ENCODE peak calls at places on chromosomes 5 and 9, in seven cellular contexts. D, A, G, R, C, J and N are unnamed samples.

GRCh38 chr5:142387022-142387682 is 62.3 kb upstream of the SPRY4 start:
- DNase-seq in C (no peak), R (no peak), J (no peak), G (no peak), A (no peak), D (no peak), N (no peak)

GRCh38 chr5:178359738-178360137 is 127.1 kb upstream of the PHYKPL start:
- DNase-seq in G (no peak), D (no peak), R (no peak), C (no peak), J (no peak), A (no peak), N (no peak)

GRCh38 chr9:86500667-86501435 is 146.6 kb upstream of the TUT7 start:
- DNase-seq in R (no peak), J (peak), A (no peak), C (no peak), G (no peak), D (peak), N (peak)

GRCh38 chr5:158423623-158424200 is 564.8 kb upstream of the CLINT1 start:
- DNase-seq in D (peak), J (no peak), R (no peak), A (no peak), C (no peak), G (no peak), N (no peak)

GRCh38 chr9:76472925-76473324 is 13.9 kb downstream of the GCNT1 start:
- DNase-seq in G (no peak), D (no peak), A (no peak), J (no peak), R (peak), C (no peak), N (no peak)

GRCh38 chr5:80686757-80687156 is 32.0 kb upstream of the DHFR start:
- DNase-seq in J (no peak), C (no peak), D (peak), G (no peak), R (peak), A (no peak), N (peak)

GRCh38 chr9:137705906-137706305 is 87.1 kb downstream of the EHMT1 start:
- DNase-seq in R (no peak), C (no peak), J (no peak), A (no peak), G (no peak), D (no peak), N (no peak)

GRCh38 chr9:90175865-90176264 is 466.8 kb downstream of the DIRAS2 start:
- DNase-seq in R (no peak), D (no peak), J (no peak), A (no peak), G (no peak), C (no peak), N (no peak)

GRCh38 chr9:13109781-13110180 is 169.7 kb downstream of the MPDZ start:
- DNase-seq in C (no peak), G (no peak), R (no peak), A (no peak), J (peak), D (no peak), N (no peak)

GRCh38 chr5:36168737-36169136 is 16.8 kb downstream of the SKP2 start:
- DNase-seq in A (no peak), D (no peak), J (peak), C (no peak), G (no peak), R (no peak), N (no peak)

GRCh38 chr5:173281910-173282309 is 46.3 kb downstream of the STC2 start:
- DNase-seq in R (peak), D (peak), C (peak), J (no peak), A (peak), G (no peak), N (peak)

GRCh38 chr5:149400304-149400703 is 21.2 kb upstream of the IL17B start:
- DNase-seq in J (no peak), A (no peak), C (no peak), G (no peak), R (peak), D (no peak), N (peak)

GRCh38 chr5:167900521-167900920 is 390.9 kb upstream of the WWC1 start:
- DNase-seq in R (no peak), J (no peak), C (no peak), A (no peak), G (no peak), D (no peak), N (no peak)

GRCh38 chr9:131402738-131403492 is 9.0 kb downstream of the PRRC2B start:
- DNase-seq in C (no peak), D (peak), A (no peak), G (no peak), R (no peak), J (peak), N (peak)

GRCh38 chr9:122033775-122034373 is 59.2 kb downstream of the TTLL11 start:
- DNase-seq in R (no peak), G (no peak), A (no peak), D (no peak), C (no peak), J (no peak), N (peak)

GRCh38 chr5:174271316-174271715 is 225.8 kb downstream of the NSG2 start:
- DNase-seq in C (no peak), R (no peak), D (no peak), A (no peak), J (no peak), G (no peak), N (no peak)

GRCh38 chr9:137293482-137294090 is 8.5 kb downstream of the NRARP start:
- DNase-seq in J (no peak), A (no peak), D (no peak), G (no peak), R (no peak), C (no peak), N (no peak)

GRCh38 chr5:69238760-69239251 is 4.1 kb downstream of the CDK7 start:
- DNase-seq in D (peak), C (no peak), A (no peak), R (no peak), G (no peak), J (peak), N (peak)

GRCh38 chr9:16743375-16743774 is 127.1 kb downstream of the BNC2 start:
- DNase-seq in J (no peak), G (no peak), A (no peak), R (no peak), C (no peak), D (no peak), N (no peak)

GRCh38 chr9:126692041-126692758 is 78.5 kb downstream of the LMX1B start:
- DNase-seq in G (no peak), J (no peak), R (no peak), A (no peak), D (no peak), C (peak), N (no peak)

GRCh38 chr5:27276119-27276518 is 237.7 kb upstream of the CDH9 start:
- DNase-seq in C (no peak), J (no peak), R (peak), A (no peak), G (no peak), D (no peak), N (no peak)

GRCh38 chr5:172574845-172575170 is 66.3 kb upstream of the NEURL1B start:
- DNase-seq in C (no peak), J (no peak), G (no peak), R (no peak), A (no peak), D (no peak), N (no peak)

GRCh38 chr5:169202969-169203368 is 98.0 kb downstream of the SLIT3 start:
- DNase-seq in J (no peak), G (no peak), D (no peak), A (no peak), C (no peak), R (no peak), N (no peak)

GRCh38 chr9:112831281-112831851 is 59.3 kb downstream of the SLC46A2 start:
- DNase-seq in A (no peak), D (no peak), R (no peak), G (no peak), C (no peak), J (no peak), N (no peak)

GRCh38 chr9:127637322-127637847 is 25.3 kb downstream of the STXBP1 start:
- DNase-seq in J (no peak), R (no peak), C (no peak), A (no peak), D (peak), G (no peak), N (peak)

GRCh38 chr5:71663570-71663969 is 55.5 kb upstream of the CARTPT start:
- DNase-seq in C (no peak), R (no peak), J (no peak), D (no peak), A (no peak), G (no peak), N (no peak)

GRCh38 chr9:93280661-93281259 is 96.8 kb downstream of the WNK2 start:
- DNase-seq in R (no peak), A (no peak), D (no peak), C (no peak), G (no peak), J (no peak), N (no peak)

GRCh38 chr9:115969096-115969495 is 184.5 kb upstream of the PAPPA start:
- DNase-seq in A (no peak), R (no peak), G (no peak), J (no peak), C (no peak), D (no peak), N (no peak)

GRCh38 chr9:93081081-93081529 is 14.9 kb upstream of the CARD19 start:
- DNase-seq in G (no peak), C (no peak), D (no peak), R (no peak), J (no peak), A (no peak), N (peak)

GRCh38 chr9:121897140-121897539 is 196.0 kb downstream of the TTLL11 start:
- DNase-seq in C (no peak), D (no peak), G (no peak), J (no peak), R (no peak), A (no peak), N (no peak)

GRCh38 chr5:150350524-150351344 is 6.8 kb upstream of the TCOF1 start:
- DNase-seq in G (peak), A (peak), R (peak), D (peak), C (peak), J (peak), N (peak)

GRCh38 chr5:140041099-140041491 is 2.0 kb downstream of the NRG2 start:
- DNase-seq in C (no peak), A (no peak), J (no peak), D (no peak), R (no peak), G (no peak), N (no peak)

GRCh38 chr9:133782157-133783130 is 44.3 kb upstream of the SARDH start:
- DNase-seq in A (no peak), R (peak), J (peak), G (peak), C (peak), D (peak), N (peak)

GRCh38 chr5:71892641-71893340 is 173.7 kb downstream of the CARTPT start:
- DNase-seq in R (peak), G (no peak), D (no peak), A (no peak), C (no peak), J (no peak), N (no peak)

GRCh38 chr9:111959468-111959941 is 62.9 kb downstream of the UGCG start:
- DNase-seq in J (peak), D (peak), C (no peak), R (peak), G (no peak), A (no peak), N (peak)

GRCh38 chr5:556909-557441 is 32.7 kb upstream of the SLC9A3 start:
- DNase-seq in G (no peak), J (no peak), C (no peak), D (no peak), A (no peak), R (no peak), N (no peak)
- H3K4ac ChIP-seq in G (no peak), J (no peak), C (no peak), D (no peak), A (no peak), R (no peak), N (no peak)

GRCh38 chr5:133475986-133476385 is 136.4 kb downstream of the FSTL4 start:
- DNase-seq in D (no peak), A (no peak), C (no peak), R (peak), G (no peak), J (peak), N (no peak)
- H3K23ac ChIP-seq in D (no peak), A (no peak), C (no peak), R (no peak), G (no peak), J (no peak), N (no peak)

DNA sequence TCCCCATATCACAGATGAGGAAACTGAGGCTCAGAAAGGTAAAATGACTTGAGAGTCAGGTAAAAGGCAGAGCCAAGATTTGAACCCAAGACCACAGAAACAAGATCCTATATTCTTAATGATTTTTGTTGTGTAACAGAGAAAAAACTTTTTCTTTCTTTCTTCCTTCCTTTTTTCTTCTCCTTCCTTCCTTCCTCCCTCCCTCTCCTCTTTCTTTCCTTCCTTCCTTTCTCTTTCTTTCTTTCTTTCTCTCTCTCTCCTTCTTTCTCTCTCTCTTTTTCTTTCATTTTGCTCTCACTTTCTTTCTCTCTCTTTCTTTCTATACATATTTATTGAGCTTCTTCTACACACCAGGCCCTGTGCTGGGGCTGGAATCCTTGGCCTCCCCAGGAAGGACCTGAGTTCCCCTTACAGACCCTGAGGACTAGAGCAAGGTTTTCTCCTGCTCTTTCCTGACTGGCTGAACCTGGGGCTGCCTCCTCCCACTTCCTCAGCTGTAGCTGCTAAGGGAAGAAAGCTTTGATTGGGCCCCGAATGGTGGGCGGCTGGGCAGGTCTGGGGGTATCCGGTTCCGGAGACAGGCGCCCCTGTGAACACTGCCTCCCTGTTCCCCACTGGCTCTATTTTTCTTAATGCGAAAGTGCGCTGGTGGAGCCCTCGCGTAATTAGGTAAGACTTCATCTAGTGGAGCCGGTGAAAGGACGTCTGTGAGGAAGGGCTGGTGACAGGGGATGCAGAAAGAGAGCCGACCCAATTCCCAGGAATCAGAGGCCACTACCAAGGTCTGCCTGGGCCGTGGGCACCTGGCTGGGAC is 27.4 kb upstream of the KIF12 start:
- DNase-seq in C (peak), J (no peak), D (no peak), G (no peak), R (no peak), A (no peak), N (no peak)
- H3K4ac ChIP-seq in C (no peak), J (no peak), D (no peak), G (no peak), R (no peak), A (no peak), N (no peak)

DNA sequence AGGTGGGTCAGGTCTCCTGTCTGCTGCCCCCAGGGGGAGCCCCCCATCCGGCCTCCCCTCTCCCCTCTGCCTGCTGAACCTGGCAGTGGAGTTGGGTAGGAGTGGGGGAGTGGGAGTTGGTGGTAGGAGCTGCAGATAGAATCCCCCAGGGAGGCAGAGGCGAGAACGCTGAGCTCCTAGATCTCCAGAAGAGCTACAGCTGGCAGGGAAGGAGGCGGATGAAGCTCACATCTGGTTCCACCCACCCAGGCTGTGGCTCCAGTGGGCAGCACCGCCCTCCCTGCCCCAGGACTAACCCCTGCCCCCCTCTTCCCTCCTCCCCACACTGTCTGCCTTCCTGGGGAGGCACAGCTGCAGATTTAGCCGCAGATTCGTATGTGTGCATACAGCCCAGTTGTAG is 34.3 kb downstream of the C9orf50 start:
- DNase-seq in G (no peak), D (no peak), A (no peak), C (no peak), J (no peak), R (no peak), N (no peak)
- H3K23ac ChIP-seq in G (no peak), D (no peak), A (no peak), C (no peak), J (no peak), R (no peak), N (no peak)

GRCh38 chr5:8884029-8884428 is 661.8 kb downstream of the SEMA5A start:
- DNase-seq in D (no peak), C (no peak), G (no peak), J (no peak), R (no peak), A (no peak), N (no peak)
- H3K4ac ChIP-seq in D (no peak), C (no peak), G (no peak), J (no peak), R (no peak), A (no peak), N (no peak)

GRCh38 chr5:132281856-132282614 is 12.2 kb upstream of the SLC22A4 start:
- DNase-seq in R (no peak), C (peak), J (no peak), A (no peak), D (no peak), G (no peak), N (no peak)

GRCh38 chr5:132279801-132280200 is 14.4 kb upstream of the SLC22A4 start:
- DNase-seq in A (no peak), G (no peak), D (no peak), R (no peak), J (no peak), C (no peak), N (no peak)

GRCh38 chr5:132277971-132278964 is 15.9 kb upstream of the SLC22A4 start:
- DNase-seq in J (no peak), A (no peak), G (no peak), D (no peak), C (peak), R (no peak), N (no peak)

GRCh38 chr5:132283423-132284043 is 10.7 kb upstream of the SLC22A4 start:
- DNase-seq in G (no peak), R (no peak), D (peak), A (no peak), C (peak), J (peak), N (peak)

DNA sequence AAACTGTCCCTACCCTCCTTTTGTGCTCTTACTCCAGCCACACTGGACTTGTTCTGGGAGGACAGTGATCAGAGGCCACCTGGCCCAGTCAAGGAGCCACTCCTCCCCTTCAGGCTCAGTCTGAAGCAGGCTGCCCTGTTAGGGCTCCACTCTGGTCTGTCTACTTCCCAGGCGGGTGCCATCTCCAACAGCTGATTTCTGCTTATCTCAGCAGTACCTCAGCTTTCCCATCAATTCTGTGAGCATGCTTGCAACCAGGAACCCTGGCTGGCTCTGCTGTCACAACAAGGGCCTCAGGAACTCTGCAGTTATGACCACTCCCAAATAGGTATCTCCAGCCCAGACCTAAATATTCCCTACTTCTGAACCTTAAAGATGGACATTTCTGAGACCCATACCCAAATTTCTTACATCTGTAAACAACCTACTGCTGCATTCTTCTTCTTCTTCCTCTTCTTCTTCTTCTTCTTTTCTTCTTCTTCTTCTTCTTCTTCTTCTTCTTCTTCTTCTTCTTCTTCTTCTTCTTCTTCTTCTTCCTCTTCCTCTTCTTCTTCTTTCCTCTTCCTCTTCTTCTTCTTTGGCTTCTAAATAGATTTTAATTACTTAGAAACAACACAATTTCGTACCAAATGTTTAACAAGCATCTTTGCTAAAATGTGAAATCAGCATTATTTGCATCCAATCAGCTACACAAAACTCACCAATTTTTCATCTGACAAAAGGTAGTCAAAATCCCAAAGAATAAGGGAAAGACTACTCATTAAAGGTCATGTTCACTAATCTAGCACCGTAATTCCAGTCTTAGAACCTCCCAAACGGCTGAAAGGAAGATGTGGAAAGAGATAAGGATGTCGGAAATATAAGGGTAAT is 13.6 kb upstream of the SLC22A4 start:
- DNase-seq in G (no peak), C (peak), J (no peak), R (no peak), A (no peak), D (no peak), N (no peak)
- H3K23ac ChIP-seq in G (no peak), C (no peak), J (no peak), R (no peak), A (no peak), D (no peak), N (no peak)

GRCh38 chr9:107593224-107593870 is 103.8 kb upstream of the KLF4 start:
- DNase-seq in C (no peak), R (peak), J (no peak), D (no peak), G (no peak), A (no peak), N (no peak)

GRCh38 chr9:107592439-107592838 is 102.9 kb upstream of the KLF4 start:
- DNase-seq in D (no peak), J (no peak), R (no peak), G (no peak), A (no peak), C (no peak), N (no peak)

GRCh38 chr9:107600060-107600573 is 110.5 kb upstream of the KLF4 start:
- DNase-seq in D (no peak), J (no peak), R (no peak), G (no peak), C (no peak), A (no peak), N (peak)

DNA sequence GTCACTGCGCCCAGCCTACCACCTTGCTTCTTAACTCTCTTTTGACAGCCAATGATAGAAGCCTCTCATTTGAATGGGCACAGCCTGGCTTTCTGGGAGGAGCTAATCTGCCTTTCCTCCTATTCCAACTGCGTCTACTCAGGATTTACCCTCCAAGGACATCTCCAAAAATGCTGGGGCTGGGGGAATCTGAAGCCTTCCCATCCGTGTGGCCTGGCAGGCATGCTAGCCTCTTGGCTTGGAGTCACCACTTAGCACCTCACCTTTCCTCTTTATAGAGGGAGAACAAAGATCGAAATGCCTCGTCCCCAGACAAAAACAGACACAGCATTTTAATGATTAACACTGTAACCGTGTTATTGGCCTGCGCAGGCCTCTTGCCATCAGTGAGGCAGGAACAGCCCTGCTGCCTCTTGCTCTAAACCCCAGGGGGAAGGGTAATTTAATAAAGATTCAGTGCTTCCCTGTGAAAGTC is 108.2 kb upstream of the KLF4 start:
- DNase-seq in J (no peak), G (no peak), C (peak), R (peak), D (no peak), A (no peak), N (no peak)
- H3K4ac ChIP-seq in J (no peak), G (no peak), C (no peak), R (no peak), D (no peak), A (no peak), N (no peak)